ENCODE peak calls at places on chromosomes 13 and 19, in six cellular contexts. One of them, this sample, is unnamed.

GRCh38 chr13:21528616-21529015 is 69.5 kb upstream of the ZDHHC20 start:
- DNase-seq in HCT116: no peak
- DNase-seq in H1: no peak
- DNase-seq in GM12878: no peak
- DNase-seq in K562: no peak
- DNase-seq in HepG2: no peak
- DNase-seq in this sample: no peak

GRCh38 chr19:7292950-7293794 is 1.0 kb downstream of the INSR start:
- DNase-seq in H1: no peak
- DNase-seq in K562: no peak
- DNase-seq in GM12878: no peak
- DNase-seq in HCT116: no peak
- DNase-seq in HepG2: peak; percentile 21
- DNase-seq in this sample: no peak

GRCh38 chr13:41145136-41145908 is 12.7 kb upstream of the KBTBD6 start:
- DNase-seq in HepG2: no peak
- DNase-seq in GM12878: no peak
- DNase-seq in HCT116: no peak
- DNase-seq in H1: no peak
- DNase-seq in K562: no peak
- DNase-seq in this sample: no peak

GRCh38 chr19:45448887-45449299 is 18.9 kb upstream of the FOSB start:
- DNase-seq in HCT116: no peak
- DNase-seq in K562: no peak
- DNase-seq in H1: no peak
- DNase-seq in GM12878: no peak
- DNase-seq in HepG2: peak; percentile 60
- DNase-seq in this sample: no peak

GRCh38 chr19:50486823-50487515 is 10.3 kb upstream of the GARIN5A start:
- DNase-seq in GM12878: no peak
- DNase-seq in K562: peak; percentile 58
- DNase-seq in HepG2: peak; percentile 51
- DNase-seq in HCT116: peak; percentile 80
- DNase-seq in H1: peak; percentile 88
- DNase-seq in this sample: peak; percentile 70

GRCh38 chr19:4633140-4633967 is 6.0 kb upstream of the TNFAIP8L1 start:
- DNase-seq in HepG2: peak; percentile 67
- DNase-seq in K562: peak; percentile 83
- DNase-seq in H1: no peak
- DNase-seq in GM12878: peak; percentile 16
- DNase-seq in HCT116: peak; percentile 65
- DNase-seq in this sample: no peak

GRCh38 chr13:78317030-78317429 is 286.3 kb downstream of the POU4F1 start:
- DNase-seq in HCT116: no peak
- DNase-seq in GM12878: no peak
- DNase-seq in HepG2: no peak
- DNase-seq in H1: no peak
- DNase-seq in K562: no peak
- DNase-seq in this sample: no peak

GRCh38 chr19:30406220-30406944 is 34.2 kb downstream of the ZNF536 start:
- DNase-seq in K562: peak; percentile 15
- DNase-seq in GM12878: no peak
- DNase-seq in H1: no peak
- DNase-seq in HCT116: no peak
- DNase-seq in HepG2: peak; percentile 10
- DNase-seq in this sample: no peak

GRCh38 chr19:14370169-14370998 is 10.9 kb upstream of the ADGRE5 start:
- DNase-seq in H1: no peak
- DNase-seq in HepG2: no peak
- DNase-seq in GM12878: no peak
- DNase-seq in K562: peak; percentile 15
- DNase-seq in HCT116: no peak
- DNase-seq in this sample: no peak

GRCh38 chr19:19578241-19578640 is 40.2 kb downstream of the CILP2 start:
- DNase-seq in K562: no peak
- DNase-seq in H1: no peak
- DNase-seq in HepG2: no peak
- DNase-seq in GM12878: no peak
- DNase-seq in HCT116: no peak
- DNase-seq in this sample: no peak
- TF ChIP-seq ZNF274 in K562: no peak
- TF ChIP-seq ZNF274 in H1: no peak
- TF ChIP-seq ZNF274 in HepG2: no peak
- TF ChIP-seq ZNF274 in GM12878: no peak
- TF ChIP-seq ZNF274 in HCT116: no peak
- TF ChIP-seq ZNF274 in this sample: no peak

DNA sequence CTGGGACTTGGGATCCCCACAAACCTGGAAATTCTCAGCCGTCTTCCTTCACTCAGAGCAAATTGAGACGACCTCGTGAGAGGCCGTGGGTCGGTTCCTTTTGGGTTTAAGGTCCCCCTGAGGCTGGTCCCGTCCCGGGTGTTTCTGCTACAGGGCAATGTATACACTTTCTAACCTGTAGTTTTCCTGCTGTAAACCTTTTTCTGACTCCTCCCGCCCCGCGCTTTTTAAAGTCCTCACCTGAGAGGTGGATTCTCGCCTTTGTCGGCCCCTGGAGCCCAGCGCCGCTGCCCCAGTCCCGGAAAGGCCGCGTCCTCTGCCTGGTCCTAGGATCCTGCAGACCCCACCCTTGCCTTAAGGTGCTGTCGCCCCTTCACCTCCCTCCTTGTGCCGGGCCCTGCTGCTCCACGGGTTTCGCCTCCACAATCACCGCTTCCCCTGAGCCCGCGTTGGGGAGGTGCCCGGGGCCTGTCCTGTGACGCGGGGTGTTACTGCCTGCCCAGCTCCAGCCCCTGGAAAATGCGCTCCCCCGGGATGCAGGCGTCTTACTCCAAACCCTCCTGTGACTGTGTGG is 391 bp downstream of the ZNF761 start:
- DNase-seq in GM12878: no peak
- DNase-seq in HCT116: no peak
- DNase-seq in H1: no peak
- DNase-seq in K562: peak; percentile 21
- DNase-seq in HepG2: no peak
- DNase-seq in this sample: no peak
- TF ChIP-seq ZNF274 in GM12878: no peak
- TF ChIP-seq ZNF274 in HCT116: no peak
- TF ChIP-seq ZNF274 in H1: no peak
- TF ChIP-seq ZNF274 in K562: no peak
- TF ChIP-seq ZNF274 in HepG2: no peak
- TF ChIP-seq ZNF274 in this sample: no peak

GRCh38 chr13:30880756-30881155 is 25.3 kb upstream of the MEDAG start:
- DNase-seq in H1: no peak
- DNase-seq in HCT116: no peak
- DNase-seq in K562: no peak
- DNase-seq in GM12878: no peak
- DNase-seq in HepG2: peak; percentile 37
- DNase-seq in this sample: no peak

GRCh38 chr13:30880151-30880551 is 25.9 kb upstream of the MEDAG start:
- DNase-seq in GM12878: no peak
- DNase-seq in K562: no peak
- DNase-seq in HepG2: no peak
- DNase-seq in HCT116: no peak
- DNase-seq in H1: no peak
- DNase-seq in this sample: no peak

GRCh38 chr13:30874111-30874510 is 32.0 kb upstream of the MEDAG start:
- DNase-seq in H1: no peak
- DNase-seq in GM12878: no peak
- DNase-seq in HCT116: no peak
- DNase-seq in HepG2: no peak
- DNase-seq in K562: no peak
- DNase-seq in this sample: no peak

GRCh38 chr13:30874561-30874960 is 31.5 kb upstream of the MEDAG start:
- DNase-seq in K562: no peak
- DNase-seq in H1: no peak
- DNase-seq in HCT116: no peak
- DNase-seq in HepG2: no peak
- DNase-seq in GM12878: no peak
- DNase-seq in this sample: no peak

DNA sequence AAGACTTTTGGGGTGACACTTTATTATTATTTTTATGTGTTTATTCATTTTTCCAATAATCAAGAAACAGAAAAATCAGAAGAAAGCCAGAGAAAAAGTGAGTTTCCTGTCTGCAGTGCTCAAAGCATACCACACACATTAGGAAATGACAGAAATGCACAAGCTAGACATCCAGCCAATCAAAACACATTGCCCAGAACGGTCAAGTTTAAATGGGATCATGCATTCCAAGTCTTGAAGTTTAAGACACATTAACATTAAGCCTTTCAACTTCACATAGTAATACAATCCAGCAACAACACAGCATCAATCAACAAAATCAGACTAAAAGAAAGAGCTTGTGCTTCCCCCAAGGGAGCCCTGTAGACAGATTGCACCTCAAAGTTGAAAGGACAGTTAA is 28.7 kb upstream of the MEDAG start:
- DNase-seq in GM12878: no peak
- DNase-seq in HepG2: no peak
- DNase-seq in K562: no peak
- DNase-seq in H1: no peak
- DNase-seq in HCT116: no peak
- DNase-seq in this sample: no peak
- TF ChIP-seq ZNF274 in GM12878: no peak
- TF ChIP-seq ZNF274 in HepG2: no peak
- TF ChIP-seq ZNF274 in K562: no peak
- TF ChIP-seq ZNF274 in H1: no peak
- TF ChIP-seq ZNF274 in HCT116: no peak
- TF ChIP-seq ZNF274 in this sample: no peak

GRCh38 chr13:24176351-24177101 is 16.0 kb downstream of the SPATA13 start:
- DNase-seq in K562: no peak
- DNase-seq in H1: no peak
- DNase-seq in HepG2: peak; percentile 72
- DNase-seq in HCT116: no peak
- DNase-seq in GM12878: no peak
- DNase-seq in this sample: no peak
- TF ChIP-seq ZNF274 in K562: no peak
- TF ChIP-seq ZNF274 in H1: no peak
- TF ChIP-seq ZNF274 in HepG2: no peak
- TF ChIP-seq ZNF274 in HCT116: no peak
- TF ChIP-seq ZNF274 in GM12878: no peak
- TF ChIP-seq ZNF274 in this sample: no peak

DNA sequence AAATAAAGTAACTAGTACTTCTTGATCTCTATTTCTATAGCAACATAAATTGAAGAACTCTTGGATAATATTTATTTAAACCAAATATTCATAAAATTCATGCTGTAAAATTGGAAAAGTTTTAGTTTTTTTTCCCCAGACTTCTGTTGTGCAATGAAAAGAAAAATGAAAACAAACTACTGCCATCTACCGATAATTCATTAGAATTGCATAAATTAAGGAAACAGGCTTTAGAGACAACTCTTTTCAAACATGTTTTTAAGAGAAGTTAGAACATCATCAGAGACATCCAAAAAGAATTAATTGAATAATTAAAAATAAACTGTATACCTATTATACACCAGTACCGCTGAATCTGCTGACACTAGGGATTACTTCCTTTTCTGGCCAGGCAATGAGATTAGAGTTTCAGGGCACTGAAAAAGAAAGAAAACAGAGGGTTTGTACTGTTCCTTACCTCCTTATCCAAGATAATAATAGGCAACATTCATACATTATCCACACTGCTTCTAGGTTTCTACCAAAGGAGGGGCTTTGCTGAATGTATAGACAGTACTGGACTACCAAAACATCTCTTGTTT is 4.9 kb downstream of the CCDC122 start:
- DNase-seq in K562: peak; percentile 4
- DNase-seq in HepG2: no peak
- DNase-seq in HCT116: no peak
- DNase-seq in H1: no peak
- DNase-seq in GM12878: no peak
- DNase-seq in this sample: no peak
- TF ChIP-seq ZNF274 in K562: no peak
- TF ChIP-seq ZNF274 in HepG2: no peak
- TF ChIP-seq ZNF274 in HCT116: no peak
- TF ChIP-seq ZNF274 in H1: no peak
- TF ChIP-seq ZNF274 in GM12878: no peak
- TF ChIP-seq ZNF274 in this sample: no peak